ENCODE peak calls at places on chromosomes 5 and 9, in five cellular contexts. One of them, this sample, is unnamed.

GRCh38 chr9:87393706-87394255 is 103.9 kb upstream of the DAPK1 start:
- DNase-seq in foreskin fibroblast: no peak
- DNase-seq in pancreas: no peak
- DNase-seq in SK-N-SH: no peak
- DNase-seq in uterus: no peak
- DNase-seq in this sample: no peak

GRCh38 chr5:10594591-10595210 is 30.8 kb downstream of the ANKRD33B start:
- DNase-seq in foreskin fibroblast: no peak
- DNase-seq in pancreas: no peak
- DNase-seq in SK-N-SH: no peak
- DNase-seq in uterus: no peak
- DNase-seq in this sample: no peak

GRCh38 chr5:425714-426113 is 17.3 kb upstream of the EXOC3 start:
- DNase-seq in foreskin fibroblast: no peak
- DNase-seq in pancreas: no peak
- DNase-seq in SK-N-SH: no peak
- DNase-seq in uterus: no peak
- DNase-seq in this sample: no peak

GRCh38 chr5:107668154-107668932 is 2.4 kb downstream of the EFNA5 start:
- DNase-seq in foreskin fibroblast: no peak
- DNase-seq in pancreas: no peak
- DNase-seq in SK-N-SH: no peak
- DNase-seq in uterus: no peak
- DNase-seq in this sample: no peak

GRCh38 chr9:107848598-107848997 is 359.0 kb upstream of the KLF4 start:
- DNase-seq in foreskin fibroblast: no peak
- DNase-seq in pancreas: no peak
- DNase-seq in SK-N-SH: no peak
- DNase-seq in uterus: no peak
- DNase-seq in this sample: no peak

GRCh38 chr9:87062706-87063105 is 115.4 kb upstream of the GAS1 start:
- DNase-seq in foreskin fibroblast: no peak
- DNase-seq in pancreas: no peak
- DNase-seq in SK-N-SH: no peak
- DNase-seq in uterus: no peak
- DNase-seq in this sample: no peak

GRCh38 chr5:168661593-168662485 is 82.7 kb upstream of the PANK3 start:
- DNase-seq in foreskin fibroblast: peak
- DNase-seq in pancreas: no peak
- DNase-seq in SK-N-SH: no peak
- DNase-seq in uterus: no peak
- DNase-seq in this sample: peak

GRCh38 chr9:111622626-111623025 is 8.5 kb upstream of the DNAJC25 start:
- DNase-seq in foreskin fibroblast: peak
- DNase-seq in pancreas: no peak
- DNase-seq in SK-N-SH: no peak
- DNase-seq in uterus: no peak
- DNase-seq in this sample: no peak

GRCh38 chr9:91186311-91187101 is 175.2 kb downstream of the AUH start:
- DNase-seq in foreskin fibroblast: peak
- DNase-seq in pancreas: no peak
- DNase-seq in SK-N-SH: no peak
- DNase-seq in uterus: no peak
- DNase-seq in this sample: no peak

GRCh38 chr9:132040808-132041207 is 38.9 kb downstream of the MED27 start:
- DNase-seq in foreskin fibroblast: no peak
- DNase-seq in pancreas: no peak
- DNase-seq in SK-N-SH: no peak
- DNase-seq in uterus: no peak
- DNase-seq in this sample: no peak

GRCh38 chr9:136726631-136727191 is 14.3 kb downstream of the DIPK1B start:
- DNase-seq in foreskin fibroblast: no peak
- DNase-seq in pancreas: peak
- DNase-seq in SK-N-SH: peak
- DNase-seq in uterus: no peak
- DNase-seq in this sample: no peak

GRCh38 chr5:56698463-56699381 is 116.6 kb upstream of the MAP3K1 start:
- DNase-seq in foreskin fibroblast: no peak
- DNase-seq in pancreas: no peak
- DNase-seq in SK-N-SH: peak
- DNase-seq in uterus: no peak
- DNase-seq in this sample: no peak

GRCh38 chr9:96168882-96169281 is 133.1 kb downstream of the HSD17B3 start:
- DNase-seq in foreskin fibroblast: no peak
- DNase-seq in pancreas: no peak
- DNase-seq in SK-N-SH: no peak
- DNase-seq in uterus: no peak
- DNase-seq in this sample: no peak

GRCh38 chr9:33799928-33800689 is 4.7 kb downstream of the PRSS3 start:
- DNase-seq in foreskin fibroblast: no peak
- DNase-seq in pancreas: no peak
- DNase-seq in SK-N-SH: peak
- DNase-seq in uterus: no peak
- DNase-seq in this sample: no peak

GRCh38 chr9:120265791-120266190 is 314.2 kb downstream of the CDK5RAP2 start:
- DNase-seq in foreskin fibroblast: no peak
- DNase-seq in pancreas: no peak
- DNase-seq in SK-N-SH: no peak
- DNase-seq in uterus: no peak
- DNase-seq in this sample: no peak

GRCh38 chr5:132446621-132447020 is 44.0 kb downstream of the IRF1 start:
- DNase-seq in foreskin fibroblast: peak
- DNase-seq in pancreas: no peak
- DNase-seq in SK-N-SH: no peak
- DNase-seq in uterus: peak
- DNase-seq in this sample: no peak

GRCh38 chr5:50439221-50439620 is 1.9 kb downstream of the EMB start:
- DNase-seq in foreskin fibroblast: no peak
- DNase-seq in pancreas: no peak
- DNase-seq in SK-N-SH: no peak
- DNase-seq in uterus: no peak
- DNase-seq in this sample: no peak

GRCh38 chr5:50445281-50445949 is 4.3 kb upstream of the EMB start:
- DNase-seq in foreskin fibroblast: no peak
- DNase-seq in pancreas: no peak
- DNase-seq in SK-N-SH: no peak
- DNase-seq in uterus: no peak
- DNase-seq in this sample: no peak

GRCh38 chr5:50447228-50447627 is 6.1 kb upstream of the EMB start:
- DNase-seq in foreskin fibroblast: no peak
- DNase-seq in pancreas: no peak
- DNase-seq in SK-N-SH: no peak
- DNase-seq in uterus: no peak
- DNase-seq in this sample: no peak

GRCh38 chr5:50440651-50441478 is at the start of gene EMB:
- DNase-seq in foreskin fibroblast: no peak
- DNase-seq in pancreas: peak
- DNase-seq in SK-N-SH: peak
- DNase-seq in uterus: peak
- DNase-seq in this sample: no peak

GRCh38 chr5:50441479-50441815 is 359 bp upstream of the EMB start:
- DNase-seq in foreskin fibroblast: no peak
- DNase-seq in pancreas: no peak
- DNase-seq in SK-N-SH: no peak
- DNase-seq in uterus: no peak
- DNase-seq in this sample: no peak
- H3K4me3 ChIP-seq in foreskin fibroblast: peak
- H3K4me3 ChIP-seq in pancreas: peak
- H3K4me3 ChIP-seq in SK-N-SH: peak
- H3K4me3 ChIP-seq in uterus: no peak
- H3K4me3 ChIP-seq in this sample: peak

GRCh38 chr9:6687180-6687579 is 41.7 kb upstream of the GLDC start:
- DNase-seq in foreskin fibroblast: no peak
- DNase-seq in pancreas: no peak
- DNase-seq in SK-N-SH: no peak
- DNase-seq in uterus: no peak
- DNase-seq in this sample: no peak

GRCh38 chr9:6689893-6690634 is 44.5 kb upstream of the GLDC start:
- DNase-seq in foreskin fibroblast: no peak
- DNase-seq in pancreas: no peak
- DNase-seq in SK-N-SH: no peak
- DNase-seq in uterus: no peak
- DNase-seq in this sample: no peak

GRCh38 chr9:6681957-6682501 is 36.5 kb upstream of the GLDC start:
- DNase-seq in foreskin fibroblast: no peak
- DNase-seq in pancreas: no peak
- DNase-seq in SK-N-SH: peak
- DNase-seq in uterus: peak
- DNase-seq in this sample: no peak

GRCh38 chr9:6681147-6681956 is 35.8 kb upstream of the GLDC start:
- DNase-seq in foreskin fibroblast: peak
- DNase-seq in pancreas: peak
- DNase-seq in SK-N-SH: peak
- DNase-seq in uterus: peak
- DNase-seq in this sample: peak

DNA sequence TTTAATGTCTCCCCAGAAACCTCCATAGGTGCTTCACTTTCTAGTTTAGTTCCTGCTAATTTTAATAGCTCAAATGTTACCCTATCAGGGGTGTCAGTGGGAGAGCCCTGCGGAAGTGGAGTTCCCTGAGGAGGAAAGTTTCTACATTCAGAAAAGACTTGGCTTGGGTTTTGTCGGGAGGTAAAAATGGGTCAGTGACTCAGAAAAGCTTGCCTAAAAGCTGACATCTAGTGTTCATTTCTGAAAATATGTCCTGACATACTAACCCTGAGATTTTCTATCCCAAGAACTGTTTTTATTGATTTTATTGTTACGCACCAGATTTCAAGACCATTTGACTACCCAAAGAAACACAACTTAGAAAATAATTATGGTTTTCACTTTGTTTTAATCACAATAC is 40.9 kb upstream of the GLDC start:
- DNase-seq in foreskin fibroblast: no peak
- DNase-seq in pancreas: no peak
- DNase-seq in SK-N-SH: no peak
- DNase-seq in uterus: no peak
- DNase-seq in this sample: no peak
- TF ChIP-seq CTCF in foreskin fibroblast: no peak
- TF ChIP-seq CTCF in pancreas: no peak
- TF ChIP-seq CTCF in SK-N-SH: peak
- TF ChIP-seq CTCF in uterus: no peak
- TF ChIP-seq CTCF in this sample: peak

GRCh38 chr5:81852277-81853004 is 101.5 kb upstream of the SSBP2 start:
- DNase-seq in foreskin fibroblast: peak
- DNase-seq in pancreas: peak
- DNase-seq in SK-N-SH: peak
- DNase-seq in uterus: peak
- DNase-seq in this sample: peak
- H3K4me3 ChIP-seq in foreskin fibroblast: peak
- H3K4me3 ChIP-seq in pancreas: peak
- H3K4me3 ChIP-seq in SK-N-SH: peak
- H3K4me3 ChIP-seq in uterus: peak
- H3K4me3 ChIP-seq in this sample: peak

GRCh38 chr5:173496129-173496882 is 120.1 kb downstream of the BOD1 start:
- DNase-seq in foreskin fibroblast: no peak
- DNase-seq in pancreas: no peak
- DNase-seq in SK-N-SH: no peak
- DNase-seq in uterus: no peak
- DNase-seq in this sample: no peak
- TF ChIP-seq CTCF in foreskin fibroblast: no peak
- TF ChIP-seq CTCF in pancreas: no peak
- TF ChIP-seq CTCF in SK-N-SH: no peak
- TF ChIP-seq CTCF in uterus: no peak
- TF ChIP-seq CTCF in this sample: peak

GRCh38 chr9:133127340-133127981 is 6.4 kb upstream of the RALGDS start:
- DNase-seq in foreskin fibroblast: no peak
- DNase-seq in pancreas: peak
- DNase-seq in SK-N-SH: no peak
- DNase-seq in uterus: peak
- DNase-seq in this sample: no peak
- H3K4me3 ChIP-seq in foreskin fibroblast: no peak
- H3K4me3 ChIP-seq in pancreas: no peak
- H3K4me3 ChIP-seq in SK-N-SH: no peak
- H3K4me3 ChIP-seq in uterus: no peak
- H3K4me3 ChIP-seq in this sample: no peak

DNA sequence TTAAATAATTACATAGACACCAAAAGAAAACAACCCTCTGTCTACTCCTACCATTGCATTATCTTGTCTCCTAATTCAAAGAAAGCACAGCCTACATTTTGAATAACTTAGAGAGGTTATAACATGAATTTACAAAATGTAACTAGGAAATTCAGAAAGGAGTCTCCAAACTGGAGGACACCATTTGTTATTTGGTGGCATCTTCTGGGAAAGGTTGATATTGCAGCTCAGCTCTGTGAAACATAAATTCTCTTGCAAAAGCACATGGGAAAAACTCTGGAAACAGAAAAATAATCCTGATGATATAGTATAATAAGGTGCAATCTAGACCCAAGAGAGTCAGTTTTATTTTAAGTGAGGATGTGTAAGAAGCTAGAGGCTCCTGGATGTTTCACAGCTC is 215.3 kb downstream of the MLLT3 start:
- DNase-seq in foreskin fibroblast: no peak
- DNase-seq in pancreas: no peak
- DNase-seq in SK-N-SH: no peak
- DNase-seq in uterus: no peak
- DNase-seq in this sample: no peak
- TF ChIP-seq CTCF in foreskin fibroblast: no peak
- TF ChIP-seq CTCF in pancreas: no peak
- TF ChIP-seq CTCF in SK-N-SH: no peak
- TF ChIP-seq CTCF in uterus: no peak
- TF ChIP-seq CTCF in this sample: no peak

DNA sequence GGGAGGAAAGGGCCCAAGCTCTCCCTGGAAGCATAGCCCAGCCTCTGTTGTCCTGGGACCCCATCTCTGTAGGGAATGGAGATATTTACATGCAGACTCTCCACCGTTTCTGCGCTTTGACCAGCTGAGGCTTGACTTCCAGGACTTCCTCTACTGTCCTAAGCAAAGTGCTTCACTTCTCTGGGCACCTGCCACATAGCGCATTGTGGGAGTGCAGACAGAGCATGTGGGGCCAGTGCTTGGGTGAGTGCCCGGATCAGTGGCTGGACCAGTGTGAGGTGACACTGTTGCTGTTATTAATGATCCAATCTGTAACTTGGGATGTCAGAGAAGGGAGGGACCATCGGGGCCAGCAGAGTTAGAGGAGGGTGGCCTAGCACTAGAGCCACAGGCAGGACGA is 10.6 kb downstream of the CXCL14 start:
- DNase-seq in foreskin fibroblast: no peak
- DNase-seq in pancreas: no peak
- DNase-seq in SK-N-SH: no peak
- DNase-seq in uterus: no peak
- DNase-seq in this sample: no peak
- H3K4me3 ChIP-seq in foreskin fibroblast: no peak
- H3K4me3 ChIP-seq in pancreas: no peak
- H3K4me3 ChIP-seq in SK-N-SH: no peak
- H3K4me3 ChIP-seq in uterus: no peak
- H3K4me3 ChIP-seq in this sample: no peak

This sample was measured in HFF-Myc.